ENCODE peak calls at places on chromosome 10, in seven cellular contexts. J is stimulated activated CD8-positive, alpha-beta memory T cell treated with anti-CD3 and anti-CD28 coated beads, Interleukin-4, amount 100 ng/mL, for 24 hours; N is brain pericyte; D is thyroid gland; V is ovary; Y is left ventricle myocardium superior; F is hippocampal formation. C is an unnamed sample.

GRCh38 chr10:34690403-34691049 is 124.6 kb downstream of the PARD3 start:
- DNase-seq in V (no peak), F (no peak), N (no peak), Y (no peak), D (no peak), J (no peak), C (no peak)

GRCh38 chr10:549391-549790 is 140.1 kb downstream of the DIP2C start:
- DNase-seq in Y (no peak), F (no peak), V (no peak), D (no peak), J (no peak), N (no peak), C (no peak)

GRCh38 chr10:92222603-92223275 is 68.1 kb downstream of the CPEB3 start:
- DNase-seq in N (no peak), F (no peak), D (no peak), Y (no peak), J (no peak), V (no peak), C (no peak)

GRCh38 chr10:86376403-86376802 is 9.8 kb upstream of the GRID1 start:
- DNase-seq in D (no peak), J (no peak), N (no peak), V (no peak), F (no peak), Y (no peak), C (no peak)

GRCh38 chr10:27319752-27320561 is 79.4 kb upstream of the ACBD5 start:
- DNase-seq in V (peak), D (peak), N (no peak), Y (peak), F (no peak), J (no peak), C (peak)

GRCh38 chr10:62732841-62733653 is 71.5 kb upstream of the ADO start:
- DNase-seq in F (no peak), V (no peak), J (peak), D (no peak), N (no peak), Y (no peak), C (no peak)

GRCh38 chr10:13184726-13185514 is 23.6 kb downstream of the MCM10 start:
- DNase-seq in J (no peak), V (no peak), D (peak), N (no peak), Y (no peak), F (no peak), C (peak)

GRCh38 chr10:130817674-130818073 is 493.8 kb downstream of the TCERG1L start:
- DNase-seq in J (no peak), N (no peak), V (no peak), D (no peak), F (no peak), Y (no peak), C (no peak)

GRCh38 chr10:70518695-70519094 is 40.1 kb downstream of the PALD1 start:
- DNase-seq in J (no peak), N (no peak), V (no peak), Y (no peak), F (no peak), D (no peak), C (no peak)

GRCh38 chr10:24385776-24386175 is 176.8 kb downstream of the KIAA1217 start:
- DNase-seq in N (no peak), J (no peak), V (peak), D (no peak), F (no peak), Y (no peak), C (no peak)

GRCh38 chr10:48442809-48443177 is 136.3 kb downstream of the MAPK8 start:
- DNase-seq in J (no peak), F (no peak), Y (no peak), D (no peak), N (no peak), V (no peak), C (no peak)

GRCh38 chr10:60903096-60903495 is 40.9 kb downstream of the RHOBTB1 start:
- DNase-seq in Y (no peak), D (no peak), N (no peak), F (no peak), J (no peak), V (no peak), C (no peak)

GRCh38 chr10:71747808-71748523 is 25.4 kb downstream of the VSIR start:
- DNase-seq in J (no peak), D (no peak), Y (peak), N (no peak), F (peak), V (no peak), C (no peak)

GRCh38 chr10:69328346-69328687 is 50.0 kb downstream of the HK1 start:
- DNase-seq in F (no peak), D (no peak), J (no peak), V (no peak), N (no peak), Y (no peak), C (no peak)

GRCh38 chr10:21516270-21517131 is 9.0 kb downstream of the SKIDA1 start:
- DNase-seq in N (no peak), J (peak), F (peak), V (peak), D (peak), Y (peak), C (peak)

GRCh38 chr10:43689618-43689954 is 40.9 kb upstream of the ZNF32 start:
- DNase-seq in J (peak), V (peak), F (no peak), D (peak), Y (peak), N (no peak), C (peak)

GRCh38 chr10:67005981-67006380 is 80.1 kb downstream of the LRRTM3 start:
- DNase-seq in Y (no peak), V (no peak), N (no peak), J (no peak), D (no peak), F (no peak), C (no peak)

GRCh38 chr10:14723052-14723689 is 51.5 kb downstream of the FAM107B start:
- DNase-seq in D (no peak), J (no peak), N (no peak), Y (no peak), V (no peak), F (no peak), C (no peak)

GRCh38 chr10:13808556-13809391 is 222.0 kb downstream of the PRPF18 start:
- DNase-seq in F (no peak), J (no peak), V (no peak), N (no peak), Y (no peak), D (peak), C (no peak)

GRCh38 chr10:5776150-5776880 is 36.9 kb downstream of the GDI2 start:
- DNase-seq in J (no peak), F (no peak), N (no peak), Y (no peak), V (no peak), D (no peak), C (no peak)

GRCh38 chr10:8331387-8331786 is 276.9 kb downstream of the GATA3 start:
- DNase-seq in V (no peak), D (no peak), N (no peak), Y (no peak), F (no peak), J (no peak), C (no peak)

GRCh38 chr10:128150045-128150493 is 23.8 kb upstream of the MKI67 start:
- DNase-seq in J (peak), F (peak), V (no peak), N (no peak), Y (peak), D (peak), C (peak)

GRCh38 chr10:124570646-124571045 is 109.0 kb downstream of the LHPP start:
- DNase-seq in D (no peak), V (no peak), F (no peak), Y (no peak), N (no peak), J (no peak), C (no peak)

GRCh38 chr10:99339563-99340047 is 10.4 kb downstream of the CNNM1 start:
- DNase-seq in N (no peak), F (no peak), Y (no peak), D (no peak), V (no peak), J (no peak), C (no peak)

GRCh38 chr10:111525696-111526095 is 448.9 kb downstream of the ADRA2A start:
- DNase-seq in J (no peak), Y (no peak), F (no peak), N (no peak), D (no peak), V (no peak), C (no peak)

GRCh38 chr10:14742815-14743214 is 31.9 kb downstream of the FAM107B start:
- DNase-seq in D (no peak), J (no peak), F (no peak), Y (no peak), V (no peak), N (no peak), C (no peak)